ENCODE peak calls at places on chromosomes 5 and 9, in four cellular contexts. I, A, R and L are unnamed samples.
A peak's percentile ranks its signal among the peaks of the same experiment; 100 is the strongest.

GRCh38 chr9:12771891-12772290 is 2.9 kb upstream of the LURAP1L start:
- DNase-seq in I (peak; percentile 84), A (no peak), R (peak; percentile 44), L (no peak)

GRCh38 chr9:70049236-70049635 is 5.6 kb downstream of the MAMDC2 start:
- DNase-seq in I (peak; percentile 62), A (no peak), R (peak; percentile 68), L (peak; percentile 85)

GRCh38 chr5:109479260-109479860 is 69.6 kb upstream of the PJA2 start:
- DNase-seq in I (no peak), A (no peak), R (peak; percentile 49), L (no peak)

GRCh38 chr5:63011158-63011557 is 432.5 kb downstream of the LRRC70 start:
- DNase-seq in I (no peak), A (no peak), R (no peak), L (no peak)

GRCh38 chr5:94396687-94397086 is 221.7 kb downstream of the KIAA0825 start:
- DNase-seq in I (no peak), A (no peak), R (no peak), L (no peak)

GRCh38 chr9:106025449-106025848 is 331.1 kb downstream of the TMEM38B start:
- DNase-seq in I (no peak), A (no peak), R (no peak), L (no peak)

GRCh38 chr9:69919461-69920061 is 98.9 kb downstream of the CFAP95 start:
- DNase-seq in I (peak; percentile 54), A (no peak), R (peak; percentile 73), L (no peak)

GRCh38 chr9:92947268-92948031 is at the start of gene FGD3:
- DNase-seq in I (no peak), A (no peak), R (no peak), L (no peak)

GRCh38 chr5:66745297-66745696 is 149.1 kb downstream of the MAST4 start:
- DNase-seq in I (no peak), A (no peak), R (no peak), L (no peak)

GRCh38 chr9:114098021-114098659 is 952 bp downstream of the KIF12 start:
- DNase-seq in I (no peak), A (no peak), R (no peak), L (no peak)

GRCh38 chr5:151093476-151093889 is 12.6 kb upstream of the TNIP1 start:
- DNase-seq in I (peak; percentile 98), A (no peak), R (peak; percentile 79), L (no peak)

GRCh38 chr5:72248352-72249032 is 71.5 kb downstream of the MRPS27 start:
- DNase-seq in I (peak; percentile 71), A (no peak), R (peak; percentile 92), L (peak; percentile 65)

GRCh38 chr5:108788142-108788541 is 40.4 kb downstream of the FER start:
- DNase-seq in I (no peak), A (no peak), R (no peak), L (no peak)

GRCh38 chr9:21015122-21015815 is 16.2 kb downstream of the HACD4 start:
- DNase-seq in I (no peak), A (no peak), R (peak; percentile 24), L (no peak)

GRCh38 chr9:109766351-109766750 is 13.6 kb upstream of the PALM2AKAP2 start:
- DNase-seq in I (peak; percentile 89), A (no peak), R (peak; percentile 26), L (no peak)

GRCh38 chr5:151627650-151628049 is 36.5 kb upstream of the FAT2 start:
- DNase-seq in I (no peak), A (no peak), R (no peak), L (no peak)

GRCh38 chr5:34717426-34718327 is 61.5 kb downstream of the RAI14 start:
- DNase-seq in I (peak; percentile 100), A (no peak), R (peak; percentile 98), L (no peak)

GRCh38 chr9:111828193-111828592 is 33.5 kb upstream of the SHOC1 start:
- DNase-seq in I (no peak), A (no peak), R (no peak), L (no peak)

GRCh38 chr5:172841-173251 is 18.4 kb upstream of the LRRC14B start:
- DNase-seq in I (no peak), A (no peak), R (no peak), L (peak; percentile 50)

DNA sequence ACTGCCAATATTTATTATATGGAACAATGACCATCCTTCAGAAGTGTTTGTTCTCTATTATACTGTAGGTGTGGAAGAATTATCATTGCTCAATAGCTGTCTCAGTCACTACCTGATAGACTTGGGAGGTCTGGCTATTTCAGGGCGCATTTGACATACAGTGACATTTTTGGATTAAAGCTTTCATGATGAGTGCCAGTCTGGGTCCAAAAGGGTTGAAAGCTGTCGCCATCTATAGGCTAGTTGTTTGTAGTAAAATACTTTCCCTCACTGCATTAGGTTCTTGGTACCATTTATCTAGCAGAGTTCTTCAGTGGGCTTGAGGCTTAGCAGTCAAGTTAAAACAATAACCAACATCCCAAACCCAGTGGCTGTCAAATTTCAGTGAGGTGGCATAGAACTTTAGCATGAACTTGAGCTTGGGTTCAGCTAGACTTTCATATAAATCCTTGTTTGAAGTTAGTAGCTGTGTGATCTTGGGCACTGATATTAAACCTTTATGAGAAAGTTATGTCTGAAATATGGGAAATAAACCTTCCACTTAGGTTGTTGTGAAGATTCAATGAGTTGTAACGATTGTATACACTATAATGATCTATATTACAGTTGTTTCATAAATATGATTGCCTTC is 110.5 kb upstream of the CDKN2B start:
- DNase-seq in I (no peak), A (no peak), R (peak; percentile 63), L (no peak)
- TF ChIP-seq CTCF in I (peak; percentile 25), A (no peak), R (peak; percentile 59), L (no peak)

DNA sequence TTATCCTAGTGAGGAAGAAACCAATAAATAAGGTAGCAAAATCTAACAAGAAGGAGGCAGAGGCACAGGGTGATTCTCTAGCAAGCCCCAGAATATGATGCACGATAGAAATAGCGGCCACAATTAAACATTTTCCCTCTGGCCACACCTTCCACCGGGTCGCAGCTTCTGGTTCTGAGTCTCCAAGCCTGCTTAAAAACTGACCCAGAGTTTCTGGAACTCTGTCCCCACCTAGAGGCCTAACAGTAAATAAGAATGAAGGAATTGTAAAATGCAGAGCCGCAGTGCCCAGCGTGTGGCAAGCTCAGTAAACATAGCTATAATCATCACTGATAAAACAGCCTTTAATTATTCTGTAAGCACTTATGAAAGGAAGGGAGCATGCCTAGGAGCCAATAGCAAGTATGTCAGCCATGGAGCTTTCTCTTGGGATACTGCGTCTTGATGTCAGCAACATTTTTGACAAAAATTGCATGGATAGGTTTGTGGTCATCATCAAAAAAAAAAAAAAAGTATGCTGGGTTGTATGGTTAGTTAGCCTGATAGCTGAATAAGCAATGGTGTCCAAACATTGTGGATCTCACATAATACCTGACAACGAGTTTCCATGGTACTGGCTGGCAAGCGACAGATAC is 465.5 kb downstream of the DNAH5 start:
- DNase-seq in I (no peak), A (no peak), R (peak; percentile 70), L (no peak)
- TF ChIP-seq CTCF in I (peak; percentile 80), A (peak; percentile 60), R (peak; percentile 58), L (no peak)

GRCh38 chr9:77843088-77843985 is 188.3 kb downstream of the GNAQ start:
- DNase-seq in I (no peak), A (no peak), R (no peak), L (no peak)

GRCh38 chr9:77847626-77848025 is 184.0 kb downstream of the GNAQ start:
- DNase-seq in I (no peak), A (no peak), R (no peak), L (no peak)

GRCh38 chr9:77846957-77847574 is 184.5 kb downstream of the GNAQ start:
- DNase-seq in I (no peak), A (no peak), R (peak; percentile 54), L (no peak)

GRCh38 chr9:77841739-77842386 is 189.7 kb downstream of the GNAQ start:
- DNase-seq in I (no peak), A (no peak), R (no peak), L (no peak)

DNA sequence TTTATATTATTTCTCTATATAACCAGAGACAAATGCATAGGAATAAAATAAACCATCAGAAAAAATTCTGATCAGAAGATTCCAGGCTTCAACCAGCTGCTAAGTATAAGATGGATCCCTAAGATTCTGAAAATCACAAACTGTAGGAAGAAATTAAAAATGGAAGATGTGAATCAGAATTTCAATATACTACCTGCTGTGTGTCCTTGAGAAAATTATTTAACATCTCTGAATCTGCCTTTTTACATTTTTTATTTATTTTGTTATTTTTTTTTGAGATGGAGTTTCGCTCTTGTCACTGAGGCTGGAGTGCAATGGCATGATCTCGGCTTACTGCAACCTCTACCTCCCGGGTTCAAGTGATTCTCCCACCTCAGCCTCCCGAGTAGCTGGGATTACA is 187.2 kb downstream of the GNAQ start:
- DNase-seq in I (no peak), A (no peak), R (no peak), L (no peak)
- TF ChIP-seq CTCF in I (no peak), A (no peak), R (no peak), L (no peak)

DNA sequence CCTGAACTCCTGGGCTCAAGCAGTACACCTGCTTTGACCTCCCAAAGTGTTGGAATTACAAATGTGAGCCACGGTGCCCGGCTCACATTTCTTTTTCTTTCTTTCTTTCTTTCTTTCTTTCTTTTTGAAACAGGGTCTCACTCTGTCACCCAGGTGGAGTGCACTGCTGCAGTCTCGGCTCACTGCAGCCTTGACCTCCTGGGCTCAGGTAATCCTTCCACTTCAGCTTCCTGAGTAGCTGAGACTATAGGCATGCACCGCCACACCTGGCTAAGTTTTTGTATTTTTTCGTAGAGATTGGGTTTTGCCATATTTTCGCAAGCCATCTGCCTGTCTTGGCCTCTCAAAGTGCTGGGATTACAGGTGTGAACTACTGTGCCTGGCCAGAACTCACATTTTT is 183.7 kb downstream of the CCDC171 start:
- DNase-seq in I (no peak), A (no peak), R (no peak), L (no peak)
- TF ChIP-seq CTCF in I (no peak), A (no peak), R (no peak), L (no peak)

DNA sequence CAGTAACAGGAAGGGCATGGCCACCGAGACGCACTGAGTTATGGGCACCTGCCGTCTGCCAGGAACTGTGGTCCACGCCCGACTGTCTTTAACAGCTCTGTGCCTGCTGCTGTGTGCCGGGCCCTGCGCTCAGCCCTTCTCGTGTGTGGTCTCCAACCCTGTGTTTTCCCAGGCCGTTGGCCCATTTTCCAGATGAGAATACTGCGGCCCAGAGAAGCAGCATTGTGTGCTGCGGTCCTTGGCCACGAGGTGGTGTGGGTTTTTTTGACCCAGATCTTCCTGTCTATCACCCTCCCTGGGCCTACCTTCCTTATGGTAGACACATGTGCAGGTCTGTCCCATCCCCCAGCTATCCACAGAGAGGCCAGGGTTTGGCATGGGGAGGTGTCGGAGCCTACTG is 47.0 kb downstream of the RXRA start:
- DNase-seq in I (no peak), A (no peak), R (no peak), L (no peak)
- TF ChIP-seq CTCF in I (no peak), A (peak; percentile 34), R (no peak), L (no peak)

DNA sequence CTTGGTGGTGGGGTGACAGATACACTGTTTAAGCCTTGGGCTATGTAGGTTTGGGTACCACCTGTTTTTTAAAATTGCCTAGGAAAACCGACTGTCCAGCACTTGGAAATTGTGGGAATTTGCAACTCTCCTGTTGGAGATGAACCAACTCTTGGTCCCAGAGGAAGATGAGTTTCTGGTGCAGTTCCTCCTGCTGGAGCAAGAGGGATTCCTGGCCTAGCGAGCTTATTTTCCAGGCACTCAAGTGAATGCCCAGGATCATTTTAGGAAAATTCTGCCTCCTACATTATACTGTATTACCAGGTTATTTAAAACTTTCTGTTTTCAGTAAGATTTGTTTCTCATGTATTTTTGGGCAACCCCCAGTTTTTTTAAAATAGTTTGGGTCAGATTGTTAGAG is 33.7 kb downstream of the AP3S1 start:
- DNase-seq in I (no peak), A (no peak), R (no peak), L (no peak)
- TF ChIP-seq CTCF in I (no peak), A (no peak), R (no peak), L (no peak)